ENCODE peak calls at places on chromosome 12, in ten cellular contexts. F, R, M, N, X, W, V, L, A and G are unnamed samples.

GRCh38 chr12:98515368-98516183 is at the start of gene TMPO:
- DNase-seq in A (peak), F (peak), W (peak), N (peak), V (peak), X (peak), L (peak), M (peak), R (peak), G (peak)

GRCh38 chr12:46910830-46911229 is 85.0 kb upstream of the SLC38A4 start:
- DNase-seq in F (no peak), R (no peak), N (no peak), X (no peak), V (no peak), M (no peak), A (no peak), L (no peak), W (no peak), G (no peak)

GRCh38 chr12:119679081-119679480 is 11.1 kb downstream of the PRKAB1 start:
- DNase-seq in N (no peak), L (no peak), X (no peak), V (no peak), A (no peak), F (no peak), R (no peak), W (no peak), M (no peak), G (no peak)

GRCh38 chr12:109951751-109952150 is 44.4 kb downstream of the GIT2 start:
- DNase-seq in M (no peak), F (no peak), V (no peak), R (peak), N (peak), L (no peak), X (no peak), A (no peak), W (peak), G (no peak)

GRCh38 chr12:120628919-120629318 is 11.5 kb upstream of the CABP1 start:
- DNase-seq in N (peak), M (no peak), V (no peak), L (no peak), R (no peak), F (no peak), X (no peak), A (no peak), W (no peak), G (no peak)

GRCh38 chr12:92208613-92209121 is 63.0 kb upstream of the BTG1 start:
- DNase-seq in W (no peak), N (peak), A (no peak), X (peak), V (no peak), R (peak), M (no peak), F (peak), L (no peak), G (no peak)

GRCh38 chr12:64756371-64756770 is 2.8 kb downstream of the GNS start:
- DNase-seq in F (no peak), A (no peak), R (no peak), L (no peak), W (no peak), N (no peak), V (no peak), X (no peak), M (no peak), G (no peak)

GRCh38 chr12:127240249-127240929 is 1026.6 kb upstream of the TMEM132C start:
- DNase-seq in V (no peak), L (no peak), M (no peak), W (no peak), R (no peak), A (no peak), F (no peak), X (no peak), N (no peak), G (no peak)

GRCh38 chr12:132393991-132394949 is 64.9 kb upstream of the GALNT9 start:
- DNase-seq in M (peak), W (no peak), X (no peak), R (no peak), V (peak), F (no peak), A (no peak), L (peak), N (no peak), G (no peak)

GRCh38 chr12:111396726-111397445 is 8.8 kb upstream of the SH2B3 start:
- DNase-seq in V (peak), N (peak), W (peak), M (peak), X (peak), R (peak), L (peak), F (peak), A (peak), G (no peak)

GRCh38 chr12:118355838-118356237 is 16.9 kb downstream of the TAOK3 start:
- DNase-seq in X (no peak), V (no peak), L (no peak), A (no peak), W (no peak), F (no peak), R (no peak), N (no peak), M (no peak), G (no peak)

GRCh38 chr12:101931498-101932326 is 54.3 kb downstream of the DRAM1 start:
- DNase-seq in R (no peak), N (no peak), V (no peak), L (no peak), F (no peak), A (no peak), W (no peak), X (peak), M (no peak), G (no peak)

DNA sequence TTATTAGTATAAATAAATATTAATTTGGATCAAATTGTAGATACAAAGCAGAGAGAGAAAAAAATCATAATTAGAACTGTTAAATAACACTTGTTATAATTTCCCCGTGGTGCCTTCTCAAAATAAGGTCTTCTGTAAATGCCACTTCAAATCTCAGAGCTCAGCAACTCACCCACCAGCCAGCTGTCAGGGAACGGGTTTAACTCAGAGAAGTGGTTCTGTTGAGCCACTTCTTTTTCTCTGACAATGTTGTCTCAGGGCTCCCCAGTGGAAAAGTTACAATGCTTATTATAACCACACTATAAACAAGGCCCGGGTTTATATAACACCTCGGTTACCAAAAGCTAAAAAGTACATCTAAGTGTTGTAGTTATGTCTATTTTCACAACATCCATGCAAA is 452.6 kb downstream of the GLT1D1 start:
- DNase-seq in N (no peak), R (no peak), A (no peak), V (no peak), W (no peak), M (no peak), L (no peak), X (no peak), F (no peak), G (no peak)
- TF ChIP-seq CTCF in N (no peak), R (no peak), A (no peak), V (no peak), W (no peak), M (no peak), L (no peak), X (no peak), F (no peak), G (no peak)

GRCh38 chr12:32444895-32445294 is 45.5 kb downstream of the FGD4 start:
- DNase-seq in A (no peak), L (no peak), F (peak), W (no peak), N (peak), M (no peak), X (no peak), R (peak), V (no peak), G (no peak)

GRCh38 chr12:32446306-32447119 is 47.2 kb downstream of the FGD4 start:
- DNase-seq in X (peak), W (no peak), F (no peak), L (no peak), R (no peak), A (no peak), M (no peak), N (peak), V (no peak), G (no peak)

GRCh38 chr12:32440120-32440865 is 40.9 kb downstream of the FGD4 start:
- DNase-seq in L (no peak), W (no peak), A (no peak), V (no peak), M (no peak), N (no peak), X (no peak), F (no peak), R (no peak), G (no peak)

GRCh38 chr12:32445356-32445755 is 46.0 kb downstream of the FGD4 start:
- DNase-seq in L (no peak), R (no peak), N (no peak), A (no peak), W (no peak), X (no peak), F (no peak), V (no peak), M (no peak), G (no peak)

GRCh38 chr12:32443491-32443890 is 44.1 kb downstream of the FGD4 start:
- DNase-seq in W (no peak), A (no peak), X (no peak), N (no peak), R (no peak), V (no peak), L (no peak), F (no peak), M (no peak), G (no peak)
- TF ChIP-seq CTCF in W (no peak), A (no peak), X (no peak), N (no peak), R (no peak), V (no peak), L (no peak), F (no peak), M (no peak), G (no peak)

DNA sequence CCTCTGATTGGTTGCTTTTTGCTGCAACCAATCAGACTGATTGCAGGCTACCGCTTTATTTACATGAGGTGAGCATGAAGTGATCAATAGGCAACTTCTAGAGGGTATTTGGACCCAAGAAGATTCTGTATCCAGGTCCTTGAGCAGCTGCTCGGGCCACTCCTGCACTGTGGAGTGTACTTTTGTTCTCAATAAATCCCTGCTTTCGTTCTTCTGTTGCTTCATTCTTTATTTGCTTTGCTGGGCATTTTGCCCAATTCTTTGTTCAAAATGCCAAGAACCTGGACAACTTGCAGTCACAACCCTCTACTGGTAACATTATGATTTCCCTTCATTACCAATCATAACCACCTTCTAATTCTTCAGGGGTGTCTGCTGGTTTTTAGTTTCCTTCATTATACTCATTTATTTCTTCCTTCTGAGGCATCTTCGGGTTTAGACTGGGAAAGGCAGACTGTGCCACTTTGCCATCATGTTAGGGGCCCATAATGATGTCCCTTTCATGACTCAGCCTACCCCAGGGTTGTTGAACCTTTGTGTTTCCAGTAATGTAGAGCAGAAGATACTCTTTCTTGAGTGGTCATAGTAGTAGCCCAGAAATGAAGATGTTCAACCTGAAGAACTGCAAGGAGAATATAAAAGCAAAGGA is 43.4 kb upstream of the LIMA1 start:
- DNase-seq in W (no peak), M (no peak), F (no peak), R (peak), A (no peak), L (no peak), N (no peak), V (no peak), X (no peak), G (no peak)
- TF ChIP-seq CTCF in W (no peak), M (no peak), F (no peak), R (no peak), A (no peak), L (no peak), N (no peak), V (peak), X (no peak), G (no peak)

GRCh38 chr12:54879132-54879531 is 24.8 kb downstream of the MUCL1 start:
- DNase-seq in A (no peak), V (no peak), N (no peak), W (no peak), R (no peak), X (no peak), F (no peak), M (no peak), L (no peak), G (no peak)

GRCh38 chr12:54879579-54879978 is 25.3 kb downstream of the MUCL1 start:
- DNase-seq in V (no peak), L (no peak), R (no peak), N (no peak), F (no peak), X (no peak), A (no peak), W (no peak), M (no peak), G (no peak)

GRCh38 chr12:54882074-54882473 is 27.8 kb downstream of the MUCL1 start:
- DNase-seq in R (no peak), F (no peak), A (no peak), X (no peak), W (no peak), M (no peak), L (no peak), V (no peak), N (no peak), G (no peak)
- TF ChIP-seq CTCF in R (no peak), F (no peak), A (no peak), X (no peak), W (no peak), M (no peak), L (no peak), V (no peak), N (no peak), G (no peak)

GRCh38 chr12:128644664-128645296 is 179.0 kb downstream of the SLC15A4 start:
- DNase-seq in V (no peak), M (no peak), A (no peak), L (peak), N (peak), X (peak), F (peak), W (no peak), R (no peak), G (no peak)
- TF ChIP-seq CTCF in V (no peak), M (peak), A (peak), L (peak), N (peak), X (peak), F (peak), W (peak), R (peak), G (no peak)